ENCODE peak calls at places on chromosomes 13 and 19, in eight cellular contexts. G is A549, E is gastrocnemius medialis, Y is OCI-LY7, Z is stomach, F is tibial artery, H is neural progenitor cell, N is cardiac muscle cell. A is an unnamed sample.

GRCh38 chr19:47374876-47375693 is 26.0 kb downstream of the DHX34 start:
- DNase-seq in H (no peak), Z (no peak), N (no peak), G (no peak), Y (no peak), F (no peak), E (no peak), A (no peak)

GRCh38 chr13:113823771-113824170 is 40.1 kb downstream of the GAS6 start:
- DNase-seq in Z (no peak), F (no peak), H (no peak), N (no peak), G (no peak), Y (no peak), E (no peak), A (no peak)

GRCh38 chr19:3774621-3775373 is 2.8 kb upstream of the RAX2 start:
- DNase-seq in E (no peak), Z (no peak), G (no peak), N (no peak), F (peak), H (peak), Y (no peak), A (no peak)

GRCh38 chr19:1250374-1251232 is 2.2 kb downstream of the MIDN start:
- DNase-seq in N (peak), Y (peak), Z (no peak), F (no peak), H (peak), E (peak), G (no peak), A (peak)

GRCh38 chr13:29884671-29885424 is 34.4 kb upstream of the UBL3 start:
- DNase-seq in H (peak), F (no peak), G (no peak), Y (no peak), Z (no peak), E (no peak), N (peak), A (no peak)

GRCh38 chr19:3316132-3316648 is 50.2 kb upstream of the NFIC start:
- DNase-seq in F (no peak), N (no peak), Z (no peak), G (no peak), H (no peak), E (no peak), Y (no peak), A (no peak)

GRCh38 chr13:30480292-30480947 is 14.7 kb upstream of the HMGB1 start:
- DNase-seq in G (no peak), F (no peak), H (no peak), Y (no peak), N (no peak), Z (peak), E (no peak), A (no peak)

GRCh38 chr13:77353980-77354379 is 27.1 kb upstream of the MYCBP2 start:
- DNase-seq in G (no peak), N (no peak), H (no peak), Y (peak), F (no peak), Z (no peak), E (no peak), A (no peak)

GRCh38 chr19:38614289-38614688 is 3.5 kb downstream of the MAP4K1 start:
- DNase-seq in Z (no peak), Y (no peak), N (no peak), H (no peak), F (no peak), E (no peak), G (no peak), A (no peak)

GRCh38 chr13:49098198-49098597 is 121.9 kb upstream of the MLNR start:
- DNase-seq in Y (no peak), F (peak), H (no peak), E (no peak), Z (no peak), G (no peak), N (peak), A (no peak)

GRCh38 chr13:97586941-97587340 is 153.0 kb downstream of the RAP2A start:
- DNase-seq in Y (no peak), G (no peak), N (peak), H (no peak), E (no peak), F (no peak), Z (no peak), A (no peak)

GRCh38 chr19:57648336-57649003 is 15.5 kb downstream of the ZNF211 start:
- DNase-seq in Y (no peak), H (no peak), F (no peak), N (no peak), E (no peak), G (no peak), Z (no peak), A (no peak)

GRCh38 chr13:100789025-100789424 is 114.4 kb upstream of the TMTC4 start:
- DNase-seq in N (no peak), Z (no peak), F (no peak), Y (no peak), G (no peak), H (no peak), E (no peak), A (no peak)

GRCh38 chr13:113297370-113297871 is 382 bp downstream of the LAMP1 start:
- DNase-seq in G (no peak), Z (no peak), N (no peak), H (no peak), F (peak), E (no peak), Y (no peak), A (no peak)

GRCh38 chr13:36288794-36289391 is 8.7 kb downstream of the CCDC169 start:
- DNase-seq in N (no peak), H (peak), F (no peak), Z (no peak), G (no peak), Y (peak), E (no peak), A (no peak)

GRCh38 chr19:6480843-6481415 is 658 bp downstream of the DENND1C start:
- DNase-seq in H (no peak), F (no peak), E (no peak), Z (no peak), N (no peak), Y (peak), G (no peak), A (no peak)
- H3K4me3 ChIP-seq in H (no peak), F (no peak), E (no peak), Z (peak), N (no peak), Y (peak), G (no peak), A (peak)

GRCh38 chr19:18479964-18480723 is 41.7 kb downstream of the ELL start:
- DNase-seq in E (peak), G (no peak), Z (peak), H (no peak), F (peak), Y (no peak), N (peak), A (no peak)
- H3K27ac ChIP-seq in E (peak), G (peak), Z (peak), H (no peak), F (peak), Y (no peak), N (peak), A (peak)

DNA sequence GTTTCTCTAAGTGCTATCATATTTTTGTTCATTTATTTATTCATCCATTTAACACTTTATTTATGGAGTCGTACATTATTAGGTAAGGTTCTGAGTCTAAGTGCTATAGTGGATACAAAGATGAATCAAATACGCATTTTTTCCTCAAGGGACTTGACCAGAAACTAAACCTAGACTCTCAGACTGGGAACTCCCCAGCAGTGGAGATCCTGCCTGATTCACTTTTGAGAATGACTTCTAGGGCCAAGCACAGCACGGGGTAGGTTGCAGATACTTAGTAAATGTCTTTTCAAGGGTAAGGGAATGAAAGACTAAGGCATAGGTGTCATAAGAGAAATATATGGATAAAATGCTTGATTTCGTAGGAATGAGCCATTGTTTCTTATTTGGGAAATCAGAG is 7.2 kb downstream of the DNAJC15 start:
- DNase-seq in Y (no peak), E (no peak), N (no peak), H (no peak), F (no peak), G (no peak), Z (no peak), A (no peak)
- TF ChIP-seq CTCF in Y (no peak), E (no peak), N (no peak), H (no peak), F (no peak), G (no peak), Z (no peak), A (no peak)

GRCh38 chr19:14168993-14169392 is 32.6 kb upstream of the ASF1B start:
- DNase-seq in H (no peak), Z (no peak), Y (no peak), G (no peak), F (no peak), N (no peak), E (no peak), A (no peak)

GRCh38 chr19:14166448-14166847 is 30.1 kb upstream of the ASF1B start:
- DNase-seq in G (no peak), E (no peak), N (no peak), H (no peak), F (no peak), Y (no peak), Z (no peak), A (no peak)

GRCh38 chr19:14168259-14168972 is 32.0 kb upstream of the ASF1B start:
- DNase-seq in E (no peak), F (no peak), Y (no peak), G (no peak), H (no peak), N (no peak), Z (no peak), A (no peak)

GRCh38 chr19:14167013-14167593 is 30.7 kb upstream of the ASF1B start:
- DNase-seq in H (no peak), E (no peak), Y (no peak), N (no peak), Z (no peak), F (no peak), G (no peak), A (no peak)

GRCh38 chr19:14167594-14168138 is 31.3 kb upstream of the ASF1B start:
- DNase-seq in G (no peak), Z (no peak), F (no peak), N (no peak), Y (no peak), E (no peak), H (no peak), A (no peak)
- H3K4me3 ChIP-seq in G (no peak), Z (no peak), F (no peak), N (no peak), Y (no peak), E (no peak), H (no peak), A (no peak)

DNA sequence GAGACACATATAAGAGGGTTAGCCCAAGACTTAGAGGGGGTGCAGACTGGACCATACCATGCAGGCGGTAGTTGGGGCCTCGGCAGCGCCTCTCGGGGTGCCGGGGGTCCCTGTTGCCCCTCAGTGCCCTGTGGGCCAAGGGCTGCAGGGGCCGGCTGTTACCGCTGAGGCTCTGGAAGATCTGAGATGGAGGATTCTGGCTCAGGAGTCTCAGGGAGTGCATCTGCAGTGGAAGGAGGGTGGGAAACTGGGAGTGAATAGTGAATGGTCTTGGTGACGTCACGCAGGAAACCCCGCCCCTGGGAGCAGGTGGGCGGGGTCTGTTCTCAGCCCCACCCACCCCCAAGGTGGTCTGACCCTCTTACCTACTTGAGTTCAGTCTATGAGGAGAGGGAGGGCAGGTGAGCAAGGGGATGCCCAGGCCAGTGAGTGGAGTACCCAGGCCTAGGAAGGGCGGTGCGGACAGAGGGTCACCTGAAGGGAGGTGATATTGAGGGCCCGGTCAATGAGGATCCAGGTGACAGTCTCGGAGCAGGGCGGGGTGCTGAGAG is 1.7 kb upstream of the DBP start:
- DNase-seq in H (no peak), Z (no peak), E (peak), N (no peak), F (peak), Y (peak), G (no peak), A (no peak)
- H3K27ac ChIP-seq in H (no peak), Z (peak), E (peak), N (peak), F (peak), Y (peak), G (peak), A (peak)

GRCh38 chr13:39656325-39656677 is 839 bp downstream of the COG6 start:
- DNase-seq in Z (no peak), F (no peak), E (no peak), Y (peak), G (no peak), H (peak), N (peak), A (no peak)

GRCh38 chr13:39655041-39655568 is 357 bp upstream of the COG6 start:
- DNase-seq in N (no peak), H (no peak), Y (peak), F (no peak), Z (no peak), E (no peak), G (no peak), A (no peak)

GRCh38 chr13:39655569-39656324 is at the start of gene COG6:
- DNase-seq in F (peak), G (peak), E (peak), H (peak), Z (peak), Y (peak), N (peak), A (peak)
- TF ChIP-seq CTCF in F (peak), G (no peak), E (no peak), H (no peak), Z (no peak), Y (peak), N (peak), A (peak)

DNA sequence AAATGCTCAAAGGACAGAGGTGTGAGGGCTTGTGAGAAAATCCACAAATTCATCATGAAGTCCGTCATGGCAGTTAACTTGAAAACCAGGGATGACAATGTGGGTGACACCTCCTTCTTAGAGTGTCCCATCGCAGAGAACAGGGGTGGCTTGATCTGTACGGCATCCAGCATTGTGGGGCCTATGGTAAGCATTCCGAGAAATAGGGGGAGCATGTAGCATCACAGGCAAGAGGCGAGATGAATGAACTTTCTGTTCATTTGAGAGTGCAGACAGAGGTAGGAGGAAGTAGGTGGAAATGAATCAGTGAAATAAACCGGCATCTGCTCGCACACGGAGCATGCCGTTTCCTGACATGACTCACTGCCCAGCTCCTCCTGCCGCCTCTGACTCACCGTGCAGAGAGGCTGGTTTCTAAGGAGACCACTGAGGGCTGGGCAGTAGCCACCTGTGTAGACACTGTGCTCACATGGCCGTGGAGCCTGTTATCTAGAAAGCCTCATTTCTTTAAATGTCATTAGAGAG is 339.0 kb downstream of the RFC3 start:
- DNase-seq in F (peak), Y (no peak), N (peak), E (peak), G (peak), Z (peak), H (no peak), A (peak)
- H3K4me3 ChIP-seq in F (no peak), Y (no peak), N (no peak), E (no peak), G (peak), Z (no peak), H (no peak), A (no peak)

A was measured in dorsolateral prefrontal cortex.